ENCODE peak calls at places on chromosomes 7 and 10, in eight cellular contexts. P is OCI-LY7, Q is kidney, Y is lower leg skin, G is fibroblast of pulmonary artery, E is colonic mucosa, V is osteoblast, W is ovary. U is an unnamed sample.

GRCh38 chr10:1366811-1367425 is 310.7 kb downstream of the WDR37 start:
- DNase-seq in Q (no peak), G (no peak), P (no peak), V (no peak), Y (no peak), E (peak; percentile 2), W (no peak), U (no peak)

GRCh38 chr10:133308431-133309110 is at the start of the genes TUBGCP2 and ZNF511:
- DNase-seq in Q (peak; percentile 96), W (peak; percentile 88), E (peak; percentile 85), P (peak; percentile 91), Y (peak; percentile 76), V (peak; percentile 99), G (peak; percentile 86), U (no peak)

GRCh38 chr10:122154733-122155366 is 116.2 kb upstream of the BTBD16 start:
- DNase-seq in V (peak; percentile 93), Q (no peak), Y (no peak), P (no peak), G (peak; percentile 52), W (peak; percentile 56), E (no peak), U (no peak)

GRCh38 chr7:40623863-40624262 is 489.1 kb downstream of the SUGCT start:
- DNase-seq in W (no peak), P (no peak), Y (no peak), G (no peak), Q (no peak), E (no peak), V (no peak), U (no peak)

GRCh38 chr10:48384699-48384982 is 78.2 kb downstream of the MAPK8 start:
- DNase-seq in P (no peak), W (peak; percentile 32), G (no peak), Q (no peak), E (no peak), Y (no peak), V (no peak), U (no peak)

GRCh38 chr10:96470108-96470743 is 43.5 kb downstream of the TLL2 start:
- DNase-seq in V (peak; percentile 88), Q (peak; percentile 26), W (no peak), E (no peak), Y (no peak), P (peak; percentile 63), G (peak; percentile 35), U (no peak)

GRCh38 chr10:34298371-34298818 is 516.7 kb downstream of the PARD3 start:
- DNase-seq in E (no peak), W (no peak), G (no peak), P (no peak), Y (no peak), V (no peak), Q (no peak), U (no peak)

GRCh38 chr10:49138361-49138891 is 4.6 kb upstream of the FAM170B start:
- DNase-seq in P (no peak), Q (no peak), V (peak; percentile 81), Y (no peak), E (no peak), W (peak; percentile 32), G (no peak), U (no peak)

GRCh38 chr10:76922666-76923065 is 714.9 kb downstream of the KCNMA1 start:
- DNase-seq in E (no peak), V (no peak), Y (no peak), G (no peak), P (no peak), W (no peak), Q (no peak), U (no peak)

GRCh38 chr10:58555170-58555929 is 42.7 kb downstream of the BICC1 start:
- DNase-seq in G (no peak), Q (no peak), V (no peak), P (no peak), W (no peak), Y (no peak), E (no peak), U (no peak)

GRCh38 chr7:91082038-91082437 is 182.2 kb upstream of the FZD1 start:
- DNase-seq in Q (no peak), W (no peak), E (no peak), Y (no peak), V (no peak), P (no peak), G (peak; percentile 45), U (no peak)

DNA sequence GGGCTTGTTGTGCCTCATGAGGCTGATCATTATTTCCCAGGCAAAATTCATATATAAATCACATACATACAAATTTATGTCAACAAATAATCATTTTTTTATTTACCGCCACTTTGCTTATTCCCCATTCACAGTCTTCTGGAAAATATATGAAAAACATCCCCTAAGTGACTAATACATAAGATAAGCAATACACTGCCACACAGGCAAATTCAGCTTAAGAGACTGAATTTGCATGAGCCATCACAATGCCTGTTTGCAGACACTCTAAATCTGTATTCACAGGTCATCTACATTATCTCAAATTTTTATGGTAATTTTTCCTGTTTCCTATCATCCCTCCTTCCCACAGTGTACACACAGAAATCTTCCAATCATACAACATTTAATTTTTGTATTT is 13.2 kb downstream of the OSBPL3 start:
- DNase-seq in Q (no peak), W (no peak), V (no peak), G (peak; percentile 34), P (no peak), Y (no peak), E (no peak), U (no peak)
- H3K4me3 ChIP-seq in Q (no peak overlapping the region), W (no peak overlapping the region), V (no peak overlapping the region), G (no peak overlapping the region), P (peak overlapping the region; percentile 34), Y (no peak overlapping the region), E (no peak overlapping the region), U (no peak overlapping the region)

GRCh38 chr10:119031496-119032059 is 2.1 kb downstream of the NANOS1 start:
- DNase-seq in Y (no peak), E (no peak), G (no peak), W (no peak), V (no peak), P (no peak), Q (no peak), U (no peak)

GRCh38 chr10:119029613-119030420 is at the start of gene NANOS1:
- DNase-seq in E (no peak), V (no peak), G (no peak), W (no peak), P (no peak), Y (no peak), Q (peak; percentile 75), U (no peak)

GRCh38 chr10:119028900-119029612 is 458 bp upstream of the NANOS1 start:
- DNase-seq in Q (peak; percentile 95), V (peak; percentile 99), W (peak; percentile 81), Y (peak; percentile 70), G (peak; percentile 86), P (peak; percentile 92), E (peak; percentile 90), U (no peak)

GRCh38 chr10:119026301-119027110 is 3.0 kb upstream of the NANOS1 start:
- DNase-seq in E (no peak), G (no peak), Y (no peak), W (no peak), V (peak; percentile 86), P (no peak), Q (peak; percentile 78), U (no peak)

DNA sequence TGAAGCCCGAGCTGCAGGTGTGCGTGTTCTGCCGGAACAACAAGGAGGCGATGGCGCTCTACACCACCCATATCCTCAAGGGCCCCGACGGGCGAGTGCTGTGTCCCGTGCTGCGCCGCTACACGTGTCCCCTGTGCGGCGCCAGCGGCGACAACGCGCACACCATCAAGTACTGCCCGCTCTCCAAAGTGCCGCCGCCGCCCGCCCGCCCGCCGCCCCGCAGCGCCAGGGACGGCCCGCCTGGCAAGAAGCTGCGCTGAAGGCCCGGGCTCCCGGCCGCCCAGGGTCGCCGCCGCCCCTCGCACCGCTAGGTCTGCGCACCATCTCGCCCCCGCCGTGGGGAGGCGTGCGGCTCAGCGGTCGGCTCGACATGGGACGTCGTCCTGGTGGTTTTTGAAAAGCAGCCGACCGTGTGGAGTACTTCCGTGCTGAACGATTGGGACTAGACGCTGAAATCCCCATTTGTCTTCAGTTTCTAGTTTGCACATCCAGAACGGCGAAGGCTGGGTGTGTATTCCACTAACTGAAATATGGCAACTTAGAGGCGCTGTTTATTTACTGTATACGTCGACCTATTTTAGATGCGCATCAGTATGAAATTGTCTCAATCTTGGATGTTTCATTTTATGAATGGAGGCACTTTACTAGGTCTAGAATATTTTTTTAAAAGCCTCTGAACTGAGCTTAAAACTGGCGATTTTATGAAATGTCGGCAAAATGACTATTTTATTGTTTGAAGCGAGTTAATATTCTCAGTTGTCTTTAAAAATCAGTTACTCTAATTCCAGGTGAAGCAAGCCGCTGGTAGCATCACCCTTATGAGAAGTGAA is 1.1 kb downstream of the NANOS1 start:
- DNase-seq in G (peak; percentile 49), P (peak; percentile 89), E (peak; percentile 57), V (peak; percentile 83), Q (peak; percentile 83), W (no peak), Y (no peak), U (no peak)
- TF ChIP-seq CTCF in G (no peak), P (peak; percentile 66), E (no peak), V (no peak), Q (no peak), W (no peak), Y (no peak), U (no peak)

GRCh38 chr10:88886557-88886956 is 6.5 kb downstream of the STAMBPL1 start:
- DNase-seq in W (no peak), Y (no peak), P (peak; percentile 78), G (no peak), V (no peak), E (no peak), Q (no peak), U (no peak)

GRCh38 chr10:88890681-88891371 is 10.8 kb downstream of the STAMBPL1 start:
- DNase-seq in E (no peak), W (no peak), Q (no peak), V (no peak), P (no peak), Y (no peak), G (no peak), U (no peak)

GRCh38 chr10:88893611-88894010 is 13.6 kb downstream of the STAMBPL1 start:
- DNase-seq in Q (no peak), G (no peak), P (no peak), Y (no peak), W (no peak), V (no peak), E (no peak), U (no peak)

GRCh38 chr10:88892223-88892967 is 12.3 kb downstream of the STAMBPL1 start:
- DNase-seq in E (no peak), G (no peak), W (no peak), Y (no peak), P (no peak), V (peak; percentile 60), Q (no peak), U (no peak)

GRCh38 chr10:88889559-88890337 is 9.7 kb downstream of the STAMBPL1 start:
- DNase-seq in P (peak; percentile 40), E (no peak), W (no peak), V (no peak), G (no peak), Q (no peak), Y (no peak), U (no peak)
- H3K4me3 ChIP-seq in P (peak overlapping the region; percentile 23), E (no peak overlapping the region), W (no peak overlapping the region), V (no peak overlapping the region), G (no peak overlapping the region), Q (no peak overlapping the region), Y (no peak overlapping the region), U (no peak overlapping the region)

DNA sequence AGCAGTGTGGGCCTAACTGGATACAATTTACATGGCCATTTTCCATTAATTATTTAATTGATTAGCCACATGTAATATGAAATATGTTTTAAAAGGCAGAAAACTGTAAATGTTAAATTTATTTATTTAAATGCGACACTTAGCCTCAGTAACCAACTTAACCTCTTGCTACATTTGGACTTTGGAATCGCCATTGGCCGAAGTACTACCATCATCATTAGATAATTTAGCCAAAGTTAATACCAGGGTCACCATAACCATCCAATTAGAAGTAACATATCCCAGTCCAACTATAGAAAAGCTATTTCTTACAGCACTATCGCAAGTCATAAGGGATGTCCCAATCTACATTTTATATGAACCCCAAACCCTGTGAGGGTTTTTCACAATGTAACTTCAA is 558.6 kb upstream of the IGFBP3 start:
- DNase-seq in E (no peak), Q (no peak), W (no peak), G (no peak), P (no peak), V (no peak), Y (no peak), U (no peak)
- TF ChIP-seq CTCF in E (no peak), Q (no peak), W (no peak), G (no peak), P (no peak), V (no peak), Y (no peak), U (no peak)